ENCODE peak calls at places on chromosomes 6 and 20, in nine cellular contexts. R is GM23338, O is OCI-LY7, J is hepatocyte, Y is MM.1S, I is PC-3, B is neural progenitor cell, W is HCT116, D is SK-N-SH. Q is an unnamed sample.

GRCh38 chr20:37358366-37359150 is 12.6 kb downstream of the SRC start:
- DNase-seq in R (no peak), O (no peak), J (no peak), Y (no peak), I (peak), B (no peak), W (no peak), D (peak), Q (peak)

GRCh38 chr6:32082951-32083350 is 26.2 kb downstream of the TNXB start:
- DNase-seq in R (no peak), O (no peak), J (no peak), Y (no peak), I (peak), B (no peak), W (no peak), D (no peak), Q (peak)

GRCh38 chr20:63876489-63877036 is 11.5 kb downstream of the TPD52L2 start:
- DNase-seq in R (no peak), O (no peak), J (no peak), Y (no peak), I (no peak), B (no peak), W (no peak), D (no peak), Q (no peak)

GRCh38 chr6:33977606-33978438 is 168.1 kb downstream of the GRM4 start:
- DNase-seq in R (no peak), O (no peak), J (no peak), Y (no peak), I (no peak), B (no peak), W (no peak), D (peak), Q (no peak)

GRCh38 chr6:22332216-22332615 is 35.4 kb upstream of the PRL start:
- DNase-seq in R (no peak), O (no peak), J (no peak), Y (no peak), I (no peak), B (no peak), W (no peak), D (no peak), Q (no peak)

GRCh38 chr20:10242166-10242565 is 23.5 kb downstream of the SNAP25 start:
- DNase-seq in R (no peak), O (no peak), J (no peak), Y (no peak), I (no peak), B (no peak), W (no peak), D (no peak), Q (no peak)

GRCh38 chr6:87237804-87238203 is 82.4 kb downstream of the ZNF292 start:
- DNase-seq in R (peak), O (peak), J (no peak), Y (no peak), I (peak), B (no peak), W (peak), D (peak), Q (peak)

GRCh38 chr20:56924316-56924975 is 295.3 kb downstream of the TFAP2C start:
- DNase-seq in R (peak), O (no peak), J (no peak), Y (no peak), I (no peak), B (peak), W (no peak), D (no peak), Q (no peak)

GRCh38 chr20:19137641-19138040 is 74.8 kb upstream of the SLC24A3 start:
- DNase-seq in R (no peak), O (no peak), J (no peak), Y (no peak), I (peak), B (no peak), W (no peak), D (no peak), Q (no peak)

GRCh38 chr6:3665608-3666007 is 85.9 kb downstream of the PXDC1 start:
- DNase-seq in R (peak), O (no peak), J (no peak), Y (no peak), I (no peak), B (no peak), W (no peak), D (no peak), Q (no peak)

GRCh38 chr20:38833857-38834164 is 28.3 kb downstream of the PPP1R16B start:
- DNase-seq in R (no peak), O (peak), J (no peak), Y (no peak), I (no peak), B (no peak), W (no peak), D (no peak), Q (no peak)

GRCh38 chr6:167757291-167757690 is 69.4 kb upstream of the AFDN start:
- DNase-seq in R (no peak), O (no peak), J (no peak), Y (no peak), I (no peak), B (no peak), W (no peak), D (no peak), Q (no peak)

GRCh38 chr6:156658186-156658585 is 119.0 kb upstream of the ARID1B start:
- DNase-seq in R (no peak), O (no peak), J (peak), Y (no peak), I (no peak), B (no peak), W (no peak), D (no peak), Q (peak)

GRCh38 chr6:142322504-142323198 is 20.8 kb downstream of the ADGRG6 start:
- DNase-seq in R (no peak), O (no peak), J (no peak), Y (no peak), I (peak), B (no peak), W (no peak), D (no peak), Q (no peak)

GRCh38 chr6:41683460-41684310 is 45.4 kb downstream of the MDFI start:
- DNase-seq in R (peak), O (peak), J (peak), Y (peak), I (peak), B (peak), W (no peak), D (peak), Q (peak)

GRCh38 chr6:10373642-10374359 is 41.1 kb downstream of the TFAP2A start:
- DNase-seq in R (no peak), O (no peak), J (no peak), Y (no peak), I (peak), B (no peak), W (no peak), D (no peak), Q (peak)

GRCh38 chr20:57198359-57199072 is 67.9 kb downstream of the BMP7 start:
- DNase-seq in R (peak), O (no peak), J (no peak), Y (no peak), I (no peak), B (peak), W (no peak), D (no peak), Q (no peak)

GRCh38 chr6:6503186-6503585 is 85.3 kb upstream of the LY86 start:
- DNase-seq in R (no peak), O (no peak), J (no peak), Y (no peak), I (no peak), B (no peak), W (no peak), D (no peak), Q (no peak)

GRCh38 chr20:33211817-33212424 is 5.2 kb upstream of the BPIFA3 start:
- DNase-seq in R (peak), O (peak), J (peak), Y (peak), I (peak), B (peak), W (peak), D (peak), Q (peak)

GRCh38 chr6:40356242-40356910 is 230.8 kb downstream of the LRFN2 start:
- DNase-seq in R (no peak), O (no peak), J (no peak), Y (no peak), I (no peak), B (no peak), W (no peak), D (no peak), Q (peak)

GRCh38 chr20:24651973-24652340 is 182.5 kb downstream of the SYNDIG1 start:
- DNase-seq in R (no peak), O (no peak), J (no peak), Y (no peak), I (no peak), B (no peak), W (no peak), D (no peak), Q (no peak)

GRCh38 chr6:3247255-3248146 is 11.2 kb upstream of the PSMG4 start:
- DNase-seq in R (peak), O (no peak), J (peak), Y (no peak), I (peak), B (peak), W (no peak), D (peak), Q (peak)

GRCh38 chr20:35757098-35757705 is 14.6 kb upstream of the PHF20 start:
- DNase-seq in R (peak), O (no peak), J (no peak), Y (no peak), I (no peak), B (no peak), W (no peak), D (no peak), Q (peak)

GRCh38 chr6:52055451-52055850 is 32.0 kb downstream of the PKHD1 start:
- DNase-seq in R (no peak), O (no peak), J (no peak), Y (no peak), I (no peak), B (no peak), W (no peak), D (no peak), Q (no peak)

GRCh38 chr6:39829331-39829730 is 37.2 kb downstream of the DAAM2 start:
- DNase-seq in R (no peak), O (no peak), J (no peak), Y (no peak), I (no peak), B (no peak), W (no peak), D (no peak), Q (no peak)

GRCh38 chr20:24948939-24949679 is at the start of gene CST7:
- DNase-seq in R (no peak), O (peak), J (no peak), Y (no peak), I (peak), B (no peak), W (no peak), D (no peak), Q (no peak)

GRCh38 chr6:39997101-39997635 is 62.9 kb upstream of the MOCS1 start:
- DNase-seq in R (no peak), O (no peak), J (no peak), Y (no peak), I (no peak), B (no peak), W (no peak), D (no peak), Q (no peak)

GRCh38 chr6:21587182-21587924 is 6.2 kb upstream of the SOX4 start:
- DNase-seq in R (peak), O (no peak), J (peak), Y (peak), I (peak), B (peak), W (peak), D (peak), Q (peak)

GRCh38 chr6:157962601-157963084 is 19.0 kb upstream of the SYNJ2 start:
- DNase-seq in R (no peak), O (no peak), J (no peak), Y (no peak), I (no peak), B (no peak), W (no peak), D (no peak), Q (no peak)

GRCh38 chr6:37987008-37987407 is 167.5 kb downstream of the ZFAND3 start:
- DNase-seq in R (no peak), O (no peak), J (peak), Y (no peak), I (peak), B (no peak), W (no peak), D (no peak), Q (peak)

GRCh38 chr6:169881398-169881797 is 130.0 kb downstream of the ERMARD start:
- DNase-seq in R (no peak), O (no peak), J (no peak), Y (no peak), I (no peak), B (no peak), W (no peak), D (peak), Q (no peak)

GRCh38 chr6:15662246-15663056 is at the start of gene DTNBP1:
- DNase-seq in R (peak), O (peak), J (peak), Y (peak), I (peak), B (peak), W (no peak), D (no peak), Q (peak)

GRCh38 chr6:4780360-4780812 is 4.2 kb downstream of the CDYL start:
- DNase-seq in R (peak), O (no peak), J (no peak), Y (no peak), I (peak), B (no peak), W (no peak), D (no peak), Q (peak)

GRCh38 chr6:162421004-162421403 is 306.6 kb downstream of the PRKN start:
- DNase-seq in R (no peak), O (no peak), J (no peak), Y (no peak), I (no peak), B (no peak), W (no peak), D (peak), Q (no peak)

GRCh38 chr6:16961577-16961976 is 140.3 kb upstream of the STMND1 start:
- DNase-seq in R (no peak), O (no peak), J (no peak), Y (no peak), I (peak), B (no peak), W (no peak), D (no peak), Q (peak)
- TF ChIP-seq EZH2phosphoT487 in R (no peak), O (no peak), J (no peak), Y (no peak), I (no peak), B (no peak), W (no peak), D (no peak), Q (no peak)

GRCh38 chr20:2004171-2004570 is 10.3 kb upstream of the PDYN start:
- DNase-seq in R (no peak), O (no peak), J (no peak), Y (no peak), I (no peak), B (no peak), W (no peak), D (no peak), Q (no peak)

GRCh38 chr20:2005359-2005758 is 11.5 kb upstream of the PDYN start:
- DNase-seq in R (no peak), O (no peak), J (no peak), Y (no peak), I (peak), B (no peak), W (no peak), D (no peak), Q (peak)

GRCh38 chr20:2005831-2006426 is 12.1 kb upstream of the PDYN start:
- DNase-seq in R (peak), O (peak), J (peak), Y (peak), I (peak), B (peak), W (peak), D (no peak), Q (peak)

GRCh38 chr20:2010533-2010932 is 16.7 kb upstream of the PDYN start:
- DNase-seq in R (no peak), O (no peak), J (no peak), Y (no peak), I (no peak), B (no peak), W (no peak), D (no peak), Q (no peak)

DNA sequence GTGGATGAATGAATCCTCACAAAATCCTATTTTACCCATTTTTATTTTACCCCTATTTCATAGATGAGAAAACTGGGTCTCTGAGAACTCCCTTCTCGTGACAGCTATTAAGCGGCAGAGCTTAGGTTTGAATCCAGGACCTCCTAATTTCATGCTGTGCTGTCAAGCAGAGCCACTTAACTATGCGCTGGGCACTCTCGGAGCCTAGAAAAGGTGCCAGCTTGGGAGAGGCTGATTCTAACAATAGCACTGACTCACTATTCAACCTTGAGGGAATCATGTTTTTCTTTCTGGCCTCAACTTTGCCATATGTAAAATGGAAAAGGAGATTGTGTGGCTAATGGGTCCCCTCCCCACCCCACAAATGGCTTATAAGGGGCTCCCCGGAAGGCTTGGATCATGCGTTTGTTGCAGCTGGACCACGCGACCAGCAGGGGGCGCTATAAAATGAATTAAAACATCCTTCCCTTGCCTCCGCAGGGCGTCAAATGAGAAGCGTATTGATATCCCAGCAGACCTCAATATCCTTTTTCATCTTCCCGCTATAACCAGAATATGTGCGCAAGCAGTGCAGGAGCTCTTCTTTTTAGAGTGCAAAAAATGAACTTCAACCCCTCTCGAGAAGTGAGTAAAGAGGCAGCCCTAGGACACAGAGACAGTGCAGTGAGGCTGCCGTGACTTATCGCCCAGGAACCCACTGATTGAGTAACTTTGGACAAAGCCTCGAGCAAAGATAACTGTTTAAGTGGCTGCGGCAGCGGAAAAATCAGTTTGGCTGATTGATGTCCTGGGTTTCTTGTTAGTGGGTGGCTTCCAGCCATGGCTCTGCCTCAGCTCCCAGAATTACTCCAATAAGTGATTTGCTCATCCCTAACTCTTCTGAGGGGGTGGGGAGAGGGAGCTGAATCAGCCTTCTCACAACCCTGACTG is 12.9 kb upstream of the PDYN start:
- DNase-seq in R (peak), O (peak), J (peak), Y (peak), I (peak), B (peak), W (peak), D (peak), Q (peak)
- TF ChIP-seq EZH2phosphoT487 in R (no peak), O (no peak), J (no peak), Y (no peak), I (no peak), B (no peak), W (no peak), D (no peak), Q (peak)

GRCh38 chr20:3697588-3698235 is 14.7 kb downstream of the SIGLEC1 start:
- DNase-seq in R (no peak), O (no peak), J (no peak), Y (no peak), I (no peak), B (no peak), W (no peak), D (no peak), Q (no peak)

GRCh38 chr20:3698511-3699436 is 13.6 kb downstream of the SIGLEC1 start:
- DNase-seq in R (no peak), O (no peak), J (no peak), Y (no peak), I (no peak), B (no peak), W (no peak), D (no peak), Q (peak)

GRCh38 chr20:3694864-3695263 is 13.1 kb upstream of the ADAM33 start:
- DNase-seq in R (no peak), O (no peak), J (no peak), Y (no peak), I (no peak), B (no peak), W (no peak), D (no peak), Q (no peak)

GRCh38 chr20:3696200-3696599 is 14.4 kb upstream of the ADAM33 start:
- DNase-seq in R (peak), O (no peak), J (no peak), Y (peak), I (peak), B (no peak), W (no peak), D (no peak), Q (peak)

GRCh38 chr20:3696745-3697587 is 15.2 kb upstream of the ADAM33 start:
- DNase-seq in R (no peak), O (no peak), J (no peak), Y (no peak), I (no peak), B (no peak), W (no peak), D (no peak), Q (no peak)
- TF ChIP-seq EZH2phosphoT487 in R (no peak), O (no peak), J (no peak), Y (no peak), I (no peak), B (no peak), W (no peak), D (no peak), Q (no peak)

GRCh38 chr6:26020983-26021349 is 58.4 kb downstream of the TRIM38 start:
- DNase-seq in R (no peak), O (no peak), J (peak), Y (no peak), I (peak), B (peak), W (peak), D (no peak), Q (peak)

GRCh38 chr6:26020291-26020982 is 57.8 kb downstream of the TRIM38 start:
- DNase-seq in R (peak), O (peak), J (peak), Y (peak), I (peak), B (peak), W (peak), D (peak), Q (peak)

GRCh38 chr6:26019261-26019845 is 56.8 kb downstream of the TRIM38 start:
- DNase-seq in R (no peak), O (no peak), J (no peak), Y (no peak), I (no peak), B (no peak), W (no peak), D (peak), Q (no peak)

GRCh38 chr6:26016326-26017275 is 54.0 kb downstream of the TRIM38 start:
- DNase-seq in R (no peak), O (no peak), J (no peak), Y (no peak), I (no peak), B (no peak), W (no peak), D (no peak), Q (peak)

DNA sequence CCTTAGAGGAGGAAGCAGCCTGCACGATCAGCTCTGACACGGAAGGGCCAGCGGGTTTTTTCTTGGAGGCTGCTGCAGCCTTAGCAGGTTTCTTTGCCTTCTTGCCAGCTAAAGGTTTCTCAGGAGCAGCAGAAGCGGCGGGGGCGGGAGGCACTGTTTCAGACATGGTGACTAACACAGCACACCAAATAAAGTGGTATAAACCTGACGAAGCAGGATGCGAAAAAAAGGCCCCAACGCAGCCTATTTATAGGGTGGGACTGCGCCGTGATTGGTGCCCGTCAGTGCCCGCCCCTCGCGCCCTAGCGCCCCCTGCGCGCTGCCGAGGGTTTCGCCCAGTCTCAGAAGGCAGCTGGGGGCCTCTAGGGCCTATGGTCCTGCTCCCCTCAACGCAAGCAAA is 55.0 kb downstream of the TRIM38 start:
- DNase-seq in R (peak), O (peak), J (no peak), Y (peak), I (no peak), B (no peak), W (no peak), D (no peak), Q (peak)
- TF ChIP-seq EZH2phosphoT487 in R (no peak), O (no peak), J (no peak), Y (no peak), I (no peak), B (no peak), W (no peak), D (no peak), Q (no peak)

GRCh38 chr6:137589067-137589848 is 95.1 kb upstream of the OLIG3 start:
- DNase-seq in R (peak), O (peak), J (peak), Y (peak), I (peak), B (peak), W (peak), D (peak), Q (peak)
- TF ChIP-seq EZH2phosphoT487 in R (no peak), O (no peak), J (no peak), Y (no peak), I (no peak), B (no peak), W (no peak), D (no peak), Q (no peak)

GRCh38 chr20:15742627-15743026 is 830.6 kb downstream of the KIF16B start:
- DNase-seq in R (no peak), O (no peak), J (no peak), Y (no peak), I (peak), B (no peak), W (no peak), D (no peak), Q (no peak)
- TF ChIP-seq EZH2phosphoT487 in R (no peak), O (no peak), J (no peak), Y (no peak), I (no peak), B (no peak), W (no peak), D (no peak), Q (no peak)